ENCODE peak calls at places on chromosomes 6 and 20, in ten cellular contexts. One of them, this sample, is unnamed.
A peak's percentile ranks its signal among the peaks of the same experiment; 100 is the strongest.

GRCh38 chr20:53940883-53941546 is 129.4 kb downstream of the BCAS1 start:
- DNase-seq in CD8-positive, alpha-beta T cell: no peak
- DNase-seq in foreskin fibroblast: peak; percentile 69
- DNase-seq in psoas muscle: no peak
- DNase-seq in IMR-90: peak; percentile 94
- DNase-seq in GM06990: no peak
- DNase-seq in HCT116: no peak
- DNase-seq in breast epithelium: no peak
- DNase-seq in left ventricle myocardium inferior: peak; percentile 37
- DNase-seq in heart left ventricle: no peak
- DNase-seq in this sample: peak; percentile 84

GRCh38 chr20:61186771-61187170 is 65.3 kb upstream of the CDH4 start:
- DNase-seq in CD8-positive, alpha-beta T cell: no peak
- DNase-seq in foreskin fibroblast: no peak
- DNase-seq in psoas muscle: no peak
- DNase-seq in IMR-90: peak; percentile 42
- DNase-seq in GM06990: no peak
- DNase-seq in HCT116: no peak
- DNase-seq in breast epithelium: no peak
- DNase-seq in left ventricle myocardium inferior: no peak
- DNase-seq in heart left ventricle: no peak
- DNase-seq in this sample: peak; percentile 53

GRCh38 chr20:36847009-36847709 is 28.8 kb upstream of the TLDC2 start:
- DNase-seq in CD8-positive, alpha-beta T cell: no peak
- DNase-seq in foreskin fibroblast: peak; percentile 89
- DNase-seq in psoas muscle: peak; percentile 87
- DNase-seq in IMR-90: peak; percentile 83
- DNase-seq in GM06990: no peak
- DNase-seq in HCT116: no peak
- DNase-seq in breast epithelium: peak; percentile 72
- DNase-seq in left ventricle myocardium inferior: peak; percentile 83
- DNase-seq in heart left ventricle: no peak
- DNase-seq in this sample: peak; percentile 63

GRCh38 chr6:53746442-53747103 is 48.2 kb upstream of the LRRC1 start:
- DNase-seq in CD8-positive, alpha-beta T cell: no peak
- DNase-seq in foreskin fibroblast: no peak
- DNase-seq in psoas muscle: no peak
- DNase-seq in IMR-90: no peak
- DNase-seq in GM06990: no peak
- DNase-seq in HCT116: no peak
- DNase-seq in breast epithelium: no peak
- DNase-seq in left ventricle myocardium inferior: no peak
- DNase-seq in heart left ventricle: no peak
- DNase-seq in this sample: no peak

GRCh38 chr6:155340464-155341129 is 26.3 kb upstream of the TFB1M start:
- DNase-seq in CD8-positive, alpha-beta T cell: no peak
- DNase-seq in foreskin fibroblast: peak; percentile 30
- DNase-seq in psoas muscle: no peak
- DNase-seq in IMR-90: peak; percentile 61
- DNase-seq in GM06990: no peak
- DNase-seq in HCT116: peak; percentile 16
- DNase-seq in breast epithelium: no peak
- DNase-seq in left ventricle myocardium inferior: no peak
- DNase-seq in heart left ventricle: no peak
- DNase-seq in this sample: peak; percentile 77

GRCh38 chr6:52201493-52201892 is 15.3 kb downstream of the IL17A start:
- DNase-seq in CD8-positive, alpha-beta T cell: no peak
- DNase-seq in foreskin fibroblast: no peak
- DNase-seq in psoas muscle: no peak
- DNase-seq in IMR-90: no peak
- DNase-seq in GM06990: no peak
- DNase-seq in HCT116: no peak
- DNase-seq in breast epithelium: no peak
- DNase-seq in left ventricle myocardium inferior: no peak
- DNase-seq in heart left ventricle: no peak
- DNase-seq in this sample: no peak

GRCh38 chr6:33620584-33621395 is at the start of gene ITPR3:
- DNase-seq in CD8-positive, alpha-beta T cell: peak; percentile 85
- DNase-seq in foreskin fibroblast: no peak
- DNase-seq in psoas muscle: peak; percentile 81
- DNase-seq in IMR-90: peak; percentile 27
- DNase-seq in GM06990: peak; percentile 95
- DNase-seq in HCT116: peak; percentile 37
- DNase-seq in breast epithelium: no peak
- DNase-seq in left ventricle myocardium inferior: peak; percentile 46
- DNase-seq in heart left ventricle: peak; percentile 77
- DNase-seq in this sample: peak; percentile 69

GRCh38 chr6:4780360-4780812 is 4.2 kb downstream of the CDYL start:
- DNase-seq in CD8-positive, alpha-beta T cell: no peak
- DNase-seq in foreskin fibroblast: no peak
- DNase-seq in psoas muscle: no peak
- DNase-seq in IMR-90: peak; percentile 67
- DNase-seq in GM06990: no peak
- DNase-seq in HCT116: no peak
- DNase-seq in breast epithelium: no peak
- DNase-seq in left ventricle myocardium inferior: no peak
- DNase-seq in heart left ventricle: no peak
- DNase-seq in this sample: peak; percentile 66

DNA sequence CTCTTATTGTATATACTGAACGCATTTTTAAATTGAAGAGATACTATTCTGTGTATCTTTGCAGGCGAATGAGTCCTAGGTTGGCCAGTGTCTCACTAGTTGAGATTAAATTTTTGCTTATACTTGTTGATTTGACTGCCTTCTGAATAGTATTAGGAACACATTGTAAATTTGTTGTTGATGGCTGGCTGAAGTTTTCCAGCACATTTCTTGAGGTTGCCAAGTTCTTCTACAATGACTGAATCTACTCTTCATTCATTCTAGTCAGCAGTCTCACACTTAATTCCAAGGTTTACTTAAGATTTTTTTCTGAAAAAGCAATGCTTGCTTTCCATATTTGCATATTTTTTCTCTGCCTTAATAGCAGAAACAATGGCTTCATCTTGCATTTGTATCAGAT is 151.7 kb downstream of the ZFAND3 start:
- DNase-seq in CD8-positive, alpha-beta T cell: no peak
- DNase-seq in foreskin fibroblast: no peak
- DNase-seq in psoas muscle: no peak
- DNase-seq in IMR-90: no peak
- DNase-seq in GM06990: no peak
- DNase-seq in HCT116: no peak
- DNase-seq in breast epithelium: no peak
- DNase-seq in left ventricle myocardium inferior: no peak
- DNase-seq in heart left ventricle: no peak
- DNase-seq in this sample: no peak
- H3K4me3 ChIP-seq in CD8-positive, alpha-beta T cell: no peak overlapping the region
- H3K4me3 ChIP-seq in foreskin fibroblast: no peak overlapping the region
- H3K4me3 ChIP-seq in psoas muscle: no peak overlapping the region
- H3K4me3 ChIP-seq in IMR-90: no peak overlapping the region
- H3K4me3 ChIP-seq in GM06990: no peak overlapping the region
- H3K4me3 ChIP-seq in HCT116: no peak overlapping the region
- H3K4me3 ChIP-seq in breast epithelium: no peak overlapping the region
- H3K4me3 ChIP-seq in left ventricle myocardium inferior: no peak overlapping the region
- H3K4me3 ChIP-seq in heart left ventricle: no peak overlapping the region
- H3K4me3 ChIP-seq in this sample: no peak overlapping the region

DNA sequence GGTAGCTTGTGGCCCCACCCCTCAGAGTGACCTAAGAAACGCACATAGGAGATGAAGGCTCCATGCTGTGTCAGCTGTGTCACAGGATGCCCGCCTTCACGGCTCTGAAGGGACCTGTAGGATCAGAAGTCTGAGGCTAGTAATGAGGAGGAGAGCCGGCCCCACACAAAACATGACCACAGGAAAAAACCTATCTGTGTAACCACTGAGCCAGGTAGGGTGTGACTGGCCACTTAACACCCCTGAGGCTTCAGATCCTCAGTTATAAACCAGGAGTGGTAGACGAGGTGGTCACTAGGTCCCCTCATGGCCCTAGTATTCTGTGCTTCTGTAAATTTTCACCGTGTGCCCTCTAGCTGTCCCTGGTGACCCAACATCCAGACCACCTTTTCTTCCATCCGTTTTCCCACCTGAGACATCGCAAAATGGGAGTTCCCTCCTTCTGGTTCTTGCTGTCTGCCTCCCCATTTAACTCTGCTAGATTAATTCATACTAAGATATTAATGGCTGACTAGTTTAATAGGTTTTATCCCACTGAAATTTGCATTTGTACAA is 52.8 kb downstream of the TBC1D7 start:
- DNase-seq in CD8-positive, alpha-beta T cell: no peak
- DNase-seq in foreskin fibroblast: no peak
- DNase-seq in psoas muscle: no peak
- DNase-seq in IMR-90: no peak
- DNase-seq in GM06990: no peak
- DNase-seq in HCT116: no peak
- DNase-seq in breast epithelium: no peak
- DNase-seq in left ventricle myocardium inferior: no peak
- DNase-seq in heart left ventricle: no peak
- DNase-seq in this sample: no peak
- TF ChIP-seq CTCF in CD8-positive, alpha-beta T cell: no peak
- TF ChIP-seq CTCF in foreskin fibroblast: no peak
- TF ChIP-seq CTCF in psoas muscle: no peak
- TF ChIP-seq CTCF in IMR-90: no peak
- TF ChIP-seq CTCF in GM06990: no peak
- TF ChIP-seq CTCF in HCT116: no peak
- TF ChIP-seq CTCF in breast epithelium: no peak
- TF ChIP-seq CTCF in left ventricle myocardium inferior: no peak
- TF ChIP-seq CTCF in heart left ventricle: no peak
- TF ChIP-seq CTCF in this sample: no peak

DNA sequence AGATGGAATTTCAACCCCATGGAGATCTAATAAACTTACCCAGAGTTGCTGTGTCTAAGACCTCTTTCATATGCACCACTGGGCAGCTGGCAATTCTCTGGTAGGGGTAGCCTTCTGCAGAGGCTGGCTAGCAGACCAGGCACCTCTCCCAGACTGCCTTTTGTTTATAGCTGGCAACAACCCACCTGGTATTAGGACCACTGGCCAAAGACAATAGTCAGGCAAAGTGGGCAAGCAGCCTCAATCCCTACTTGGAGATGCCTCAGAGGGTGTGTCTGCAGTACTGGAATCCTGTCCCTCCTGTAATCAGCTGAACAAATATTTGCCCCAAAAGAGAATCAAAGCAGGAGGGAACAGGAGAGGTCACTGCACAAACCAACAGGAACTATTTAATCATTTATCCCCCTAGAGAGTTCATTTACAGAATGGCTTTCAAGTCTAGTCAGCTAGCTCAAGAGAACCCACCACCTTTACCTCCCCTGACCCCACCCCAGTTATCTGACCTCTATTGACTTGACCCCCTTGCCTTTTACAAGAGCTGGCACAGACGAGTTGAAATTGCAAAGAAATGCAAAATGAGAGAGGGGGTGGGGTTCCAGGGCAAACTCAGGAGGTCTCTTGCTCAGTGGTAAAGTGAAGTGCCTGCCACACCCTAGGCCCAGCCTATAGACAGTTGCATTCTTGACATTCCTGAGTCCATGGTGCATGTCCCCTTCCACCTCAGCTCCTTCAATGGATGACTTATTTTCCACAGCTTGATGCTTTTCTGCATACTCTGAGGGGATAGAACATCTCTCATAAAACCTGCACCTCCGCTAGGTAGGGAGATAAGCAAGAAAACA is 2.8 kb downstream of the BCL2L1 start:
- DNase-seq in CD8-positive, alpha-beta T cell: no peak
- DNase-seq in foreskin fibroblast: no peak
- DNase-seq in psoas muscle: no peak
- DNase-seq in IMR-90: no peak
- DNase-seq in GM06990: no peak
- DNase-seq in HCT116: no peak
- DNase-seq in breast epithelium: no peak
- DNase-seq in left ventricle myocardium inferior: no peak
- DNase-seq in heart left ventricle: no peak
- DNase-seq in this sample: peak; percentile 53
- H3K4me3 ChIP-seq in CD8-positive, alpha-beta T cell: peak overlapping the region; percentile 85
- H3K4me3 ChIP-seq in foreskin fibroblast: peak overlapping the region; percentile 86
- H3K4me3 ChIP-seq in psoas muscle: peak overlapping the region; percentile 85
- H3K4me3 ChIP-seq in IMR-90: peak overlapping the region; percentile 75
- H3K4me3 ChIP-seq in GM06990: peak overlapping the region; percentile 75
- H3K4me3 ChIP-seq in HCT116: peak overlapping the region; percentile 82
- H3K4me3 ChIP-seq in breast epithelium: peak overlapping the region; percentile 83
- H3K4me3 ChIP-seq in left ventricle myocardium inferior: peak overlapping the region; percentile 85
- H3K4me3 ChIP-seq in heart left ventricle: peak overlapping the region; percentile 88
- H3K4me3 ChIP-seq in this sample: peak overlapping the region; percentile 86

GRCh38 chr6:50840112-50840813 is 21.6 kb downstream of the TFAP2B start:
- DNase-seq in CD8-positive, alpha-beta T cell: no peak
- DNase-seq in foreskin fibroblast: no peak
- DNase-seq in psoas muscle: no peak
- DNase-seq in IMR-90: no peak
- DNase-seq in GM06990: no peak
- DNase-seq in HCT116: no peak
- DNase-seq in breast epithelium: no peak
- DNase-seq in left ventricle myocardium inferior: no peak
- DNase-seq in heart left ventricle: no peak
- DNase-seq in this sample: no peak

GRCh38 chr6:50840814-50841192 is 22.1 kb downstream of the TFAP2B start:
- DNase-seq in CD8-positive, alpha-beta T cell: no peak
- DNase-seq in foreskin fibroblast: no peak
- DNase-seq in psoas muscle: no peak
- DNase-seq in IMR-90: no peak
- DNase-seq in GM06990: no peak
- DNase-seq in HCT116: no peak
- DNase-seq in breast epithelium: no peak
- DNase-seq in left ventricle myocardium inferior: no peak
- DNase-seq in heart left ventricle: no peak
- DNase-seq in this sample: no peak

GRCh38 chr6:50842446-50842845 is 23.8 kb downstream of the TFAP2B start:
- DNase-seq in CD8-positive, alpha-beta T cell: no peak
- DNase-seq in foreskin fibroblast: no peak
- DNase-seq in psoas muscle: no peak
- DNase-seq in IMR-90: no peak
- DNase-seq in GM06990: no peak
- DNase-seq in HCT116: no peak
- DNase-seq in breast epithelium: no peak
- DNase-seq in left ventricle myocardium inferior: no peak
- DNase-seq in heart left ventricle: no peak
- DNase-seq in this sample: no peak

GRCh38 chr6:50843842-50844241 is 25.2 kb downstream of the TFAP2B start:
- DNase-seq in CD8-positive, alpha-beta T cell: no peak
- DNase-seq in foreskin fibroblast: no peak
- DNase-seq in psoas muscle: no peak
- DNase-seq in IMR-90: no peak
- DNase-seq in GM06990: no peak
- DNase-seq in HCT116: no peak
- DNase-seq in breast epithelium: peak; percentile 92
- DNase-seq in left ventricle myocardium inferior: no peak
- DNase-seq in heart left ventricle: no peak
- DNase-seq in this sample: no peak

DNA sequence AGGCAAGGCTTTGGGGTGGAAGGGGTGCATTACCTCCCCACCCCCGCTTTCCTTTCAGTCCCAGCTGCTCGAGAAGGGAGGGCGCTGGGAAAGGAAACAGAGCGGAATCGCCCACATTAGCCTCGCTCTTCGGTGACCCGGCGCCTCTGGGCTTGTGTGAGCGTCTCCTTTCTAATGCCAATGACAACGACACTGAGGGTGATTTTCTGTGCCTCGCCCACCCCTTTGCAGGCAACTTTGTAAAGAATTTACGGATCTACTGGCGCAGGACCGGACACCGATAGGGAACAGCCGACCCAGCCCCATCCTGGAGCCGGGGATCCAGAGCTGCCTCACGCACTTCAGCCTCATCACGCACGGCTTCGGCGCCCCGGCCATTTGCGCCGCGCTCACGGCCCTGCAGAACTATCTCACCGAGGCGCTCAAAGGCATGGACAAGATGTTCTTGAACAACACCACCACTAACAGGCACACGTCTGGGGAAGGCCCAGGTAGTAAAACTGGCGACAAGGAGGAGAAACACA is 24.3 kb downstream of the TFAP2B start:
- DNase-seq in CD8-positive, alpha-beta T cell: no peak
- DNase-seq in foreskin fibroblast: no peak
- DNase-seq in psoas muscle: no peak
- DNase-seq in IMR-90: no peak
- DNase-seq in GM06990: no peak
- DNase-seq in HCT116: no peak
- DNase-seq in breast epithelium: no peak
- DNase-seq in left ventricle myocardium inferior: no peak
- DNase-seq in heart left ventricle: no peak
- DNase-seq in this sample: no peak
- TF ChIP-seq CTCF in CD8-positive, alpha-beta T cell: no peak
- TF ChIP-seq CTCF in foreskin fibroblast: no peak
- TF ChIP-seq CTCF in psoas muscle: no peak
- TF ChIP-seq CTCF in IMR-90: no peak
- TF ChIP-seq CTCF in GM06990: no peak
- TF ChIP-seq CTCF in HCT116: no peak
- TF ChIP-seq CTCF in breast epithelium: no peak
- TF ChIP-seq CTCF in left ventricle myocardium inferior: no peak
- TF ChIP-seq CTCF in heart left ventricle: no peak
- TF ChIP-seq CTCF in this sample: no peak

This sample was measured in choroid plexus epithelial cell.